ENCODE peak calls at places on chromosomes 16 and 17, in four cellular contexts. I is heart left ventricle, Z is endothelial cell, D is BE2C. R is an unnamed sample.

GRCh38 chr17:75173526-75173925 is 9.2 kb downstream of the SUMO2 start:
- DNase-seq in Z (no peak), D (no peak), I (no peak), R (no peak)

GRCh38 chr16:78742501-78743283 is 643.2 kb downstream of the WWOX start:
- DNase-seq in I (peak; percentile 33), D (no peak), Z (no peak), R (no peak)

GRCh38 chr16:67942200-67942509 is 1.8 kb downstream of the LCAT start:
- DNase-seq in Z (peak; percentile 61), D (peak; percentile 61), I (no peak), R (peak; percentile 59)

GRCh38 chr17:58282442-58282841 is 1.7 kb upstream of the MPO start:
- DNase-seq in D (no peak), Z (no peak), I (no peak), R (no peak)

GRCh38 chr16:70659546-70659945 is 13.2 kb downstream of the IL34 start:
- DNase-seq in I (no peak), D (no peak), Z (no peak), R (no peak)

GRCh38 chr16:63361032-63361624 is 1324.9 kb upstream of the CDH8 start:
- DNase-seq in Z (peak; percentile 20), I (no peak), D (peak; percentile 16), R (peak; percentile 12)

GRCh38 chr17:16994626-16995025 is 22.7 kb upstream of the TNFRSF13B start:
- DNase-seq in I (no peak), Z (no peak), D (no peak), R (no peak)

GRCh38 chr16:54275956-54276355 is 10.6 kb downstream of the IRX3 start:
- DNase-seq in Z (no peak), I (no peak), D (no peak), R (no peak)

GRCh38 chr16:19481291-19481690 is 40.6 kb downstream of the GDE1 start:
- DNase-seq in Z (no peak), I (no peak), D (no peak), R (no peak)

GRCh38 chr17:50603340-50603739 is 31.3 kb upstream of the ABCC3 start:
- DNase-seq in I (no peak), Z (peak; percentile 33), D (peak; percentile 45), R (no peak)

GRCh38 chr16:88920618-88921602 is 54.5 kb upstream of the PABPN1L start:
- DNase-seq in D (peak; percentile 56), I (peak; percentile 88), Z (peak; percentile 68), R (no peak)

GRCh38 chr16:15031596-15031995 is 24.3 kb downstream of the NTAN1 start:
- DNase-seq in D (no peak), Z (no peak), I (no peak), R (no peak)

GRCh38 chr17:14297161-14297851 is 3.6 kb upstream of the HS3ST3B1 start:
- DNase-seq in D (no peak), Z (peak; percentile 80), I (peak; percentile 73), R (peak; percentile 74)

GRCh38 chr17:65345261-65346060 is 208.3 kb downstream of the RGS9 start:
- DNase-seq in Z (no peak), I (no peak), D (no peak), R (no peak)

GRCh38 chr16:28276301-28276700 is 16.0 kb upstream of the SBK1 start:
- DNase-seq in Z (no peak), D (no peak), I (no peak), R (no peak)

GRCh38 chr17:81926451-81927144 is 937 bp downstream of the MAFG start:
- DNase-seq in Z (peak; percentile 67), I (peak; percentile 89), D (peak; percentile 76), R (peak; percentile 69)

GRCh38 chr16:80775450-80775849 is 28.9 kb downstream of the CDYL2 start:
- DNase-seq in I (no peak), Z (no peak), D (no peak), R (no peak)

GRCh38 chr16:4316732-4317461 is 1.0 kb downstream of the GLIS2 start:
- DNase-seq in D (no peak), Z (no peak), I (peak; percentile 70), R (no peak)

GRCh38 chr17:1377334-1377733 is 22.7 kb downstream of the YWHAE start:
- DNase-seq in I (no peak), D (no peak), Z (no peak), R (no peak)

GRCh38 chr16:71358464-71359031 is at the start of gene CALB2:
- DNase-seq in D (peak; percentile 77), I (peak; percentile 71), Z (peak; percentile 89), R (peak; percentile 88)

GRCh38 chr17:78539771-78540170 is 37.4 kb downstream of the DNAH17 start:
- DNase-seq in Z (no peak), I (no peak), D (no peak), R (no peak)

GRCh38 chr16:13312063-13312462 is 410.7 kb downstream of the SHISA9 start:
- DNase-seq in Z (no peak), I (no peak), D (no peak), R (no peak)

GRCh38 chr17:50908860-50909764 is 43.0 kb upstream of the TOB1 start:
- DNase-seq in I (peak; percentile 83), D (no peak), Z (no peak), R (no peak)

GRCh38 chr17:80981062-80981902 is 10.4 kb upstream of the CHMP6 start:
- DNase-seq in D (peak; percentile 63), I (no peak), Z (peak; percentile 73), R (peak; percentile 86)

GRCh38 chr16:56932588-56933265 is 785 bp downstream of the HERPUD1 start:
- DNase-seq in D (peak; percentile 57), Z (peak; percentile 66), I (peak; percentile 84), R (peak; percentile 54)

GRCh38 chr17:83054518-83055125 is 24.8 kb upstream of the METRNL start:
- DNase-seq in Z (peak; percentile 1), D (no peak), I (no peak), R (no peak)

GRCh38 chr16:2296662-2297505 is 29.0 kb upstream of the RNPS1 start:
- DNase-seq in D (peak; percentile 66), Z (no peak), I (no peak), R (no peak)

GRCh38 chr17:75182569-75183436 is at the start of gene SUMO2:
- DNase-seq in I (peak; percentile 97), D (peak; percentile 97), Z (peak; percentile 98), R (peak; percentile 96)

GRCh38 chr17:5123343-5124124 is 7.7 kb downstream of the USP6 start:
- DNase-seq in D (no peak), I (no peak), Z (no peak), R (no peak)

GRCh38 chr17:7856081-7856791 is 1.1 kb downstream of the NAA38 start:
- DNase-seq in Z (peak; percentile 68), D (no peak), I (peak; percentile 86), R (peak; percentile 41)

GRCh38 chr17:67865438-67865837 is 40.1 kb downstream of the BPTF start:
- DNase-seq in Z (no peak), I (no peak), D (no peak), R (no peak)

GRCh38 chr17:16131593-16131992 is 83.7 kb downstream of the NCOR1 start:
- DNase-seq in Z (no peak), D (no peak), I (no peak), R (no peak)

GRCh38 chr17:47304191-47304590 is 19.6 kb upstream of the EFCAB13 start:
- DNase-seq in I (no peak), Z (no peak), D (no peak), R (no peak)

GRCh38 chr17:51407576-51407975 is 147.2 kb downstream of the UTP18 start:
- DNase-seq in D (peak; percentile 41), Z (no peak), I (no peak), R (no peak)

DNA sequence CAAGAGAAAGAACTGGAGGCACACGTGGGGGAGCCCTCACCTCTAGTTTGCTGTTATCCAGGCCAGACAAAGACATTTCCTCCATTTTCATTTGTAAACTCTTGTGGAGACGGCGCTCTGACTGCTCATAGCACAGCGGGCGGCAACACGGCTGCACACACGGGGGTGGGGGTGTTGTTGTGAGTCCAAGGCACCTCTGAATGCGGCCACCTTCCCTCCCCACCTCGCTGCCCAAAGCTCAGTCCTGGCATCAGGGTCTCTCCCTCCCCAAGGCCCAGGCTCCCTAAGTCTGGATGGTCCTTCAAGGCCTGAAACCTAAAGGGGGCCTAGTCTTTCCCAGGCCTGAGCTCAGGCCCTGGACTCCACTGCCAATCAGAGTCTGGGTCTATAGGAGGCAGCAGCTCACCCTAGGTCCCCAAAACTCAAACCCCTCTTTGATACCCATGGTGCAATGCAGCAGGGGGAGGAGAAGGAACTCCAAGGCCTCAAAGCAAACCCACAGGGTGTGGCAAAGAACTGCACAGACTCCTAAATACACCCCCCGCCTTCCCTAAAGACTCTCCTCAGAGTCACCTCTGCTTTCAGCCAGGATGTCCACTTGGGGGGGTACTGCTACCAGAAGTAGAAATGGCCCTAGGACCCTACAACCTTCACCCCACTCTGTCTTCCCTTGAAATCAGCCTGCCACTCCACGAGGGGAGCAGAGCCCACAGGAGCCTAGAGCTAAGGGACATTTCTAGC is 1.5 kb downstream of the ATXN7L3 start:
- DNase-seq in Z (no peak), D (no peak), I (no peak), R (no peak)
- TF ChIP-seq CTCF in Z (no peak), D (no peak), I (no peak), R (no peak)

DNA sequence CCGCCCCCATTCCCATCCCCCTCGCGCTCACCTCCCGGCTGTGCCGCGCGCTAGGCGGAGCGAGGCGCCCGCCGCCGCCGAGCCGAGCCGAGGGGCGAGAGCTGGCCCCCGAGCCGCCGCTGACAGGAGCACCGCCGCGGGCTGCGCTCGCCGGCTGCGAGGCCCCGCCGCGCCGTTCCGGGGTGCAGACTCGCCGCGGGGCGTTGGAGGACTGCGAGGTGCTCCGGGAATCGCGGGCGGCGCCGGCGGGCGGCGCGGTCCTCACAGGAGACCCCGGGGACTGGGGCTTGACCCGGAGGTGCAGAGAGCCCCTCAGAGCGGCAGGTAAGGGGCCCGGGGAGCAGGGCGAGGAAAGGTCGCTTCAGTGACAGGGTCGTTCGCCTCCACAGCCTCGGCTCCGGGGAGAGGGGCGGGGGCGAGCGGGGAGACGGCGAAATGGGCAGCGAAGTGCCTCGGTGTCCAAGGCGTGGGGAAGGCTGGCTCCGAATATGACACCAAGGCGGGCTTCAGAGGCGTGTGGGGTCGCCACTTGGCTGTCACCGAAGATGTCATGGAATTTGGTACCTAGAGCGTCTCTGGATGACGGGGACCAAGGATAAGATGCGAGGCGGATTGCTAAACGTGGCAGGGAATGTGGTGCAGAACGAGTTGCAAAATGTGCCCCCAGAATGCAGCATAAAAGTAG is 533 bp downstream of the TANC2 start:
- DNase-seq in Z (peak; percentile 41), D (peak; percentile 36), I (no peak), R (peak; percentile 68)
- TF ChIP-seq CTCF in Z (no peak), D (no peak), I (no peak), R (no peak)

GRCh38 chr16:10609410-10609774 is 29.0 kb upstream of the EMP2 start:
- DNase-seq in D (no peak), I (no peak), Z (no peak), R (no peak)
- TF ChIP-seq CTCF in D (no peak), I (no peak), Z (no peak), R (no peak)

DNA sequence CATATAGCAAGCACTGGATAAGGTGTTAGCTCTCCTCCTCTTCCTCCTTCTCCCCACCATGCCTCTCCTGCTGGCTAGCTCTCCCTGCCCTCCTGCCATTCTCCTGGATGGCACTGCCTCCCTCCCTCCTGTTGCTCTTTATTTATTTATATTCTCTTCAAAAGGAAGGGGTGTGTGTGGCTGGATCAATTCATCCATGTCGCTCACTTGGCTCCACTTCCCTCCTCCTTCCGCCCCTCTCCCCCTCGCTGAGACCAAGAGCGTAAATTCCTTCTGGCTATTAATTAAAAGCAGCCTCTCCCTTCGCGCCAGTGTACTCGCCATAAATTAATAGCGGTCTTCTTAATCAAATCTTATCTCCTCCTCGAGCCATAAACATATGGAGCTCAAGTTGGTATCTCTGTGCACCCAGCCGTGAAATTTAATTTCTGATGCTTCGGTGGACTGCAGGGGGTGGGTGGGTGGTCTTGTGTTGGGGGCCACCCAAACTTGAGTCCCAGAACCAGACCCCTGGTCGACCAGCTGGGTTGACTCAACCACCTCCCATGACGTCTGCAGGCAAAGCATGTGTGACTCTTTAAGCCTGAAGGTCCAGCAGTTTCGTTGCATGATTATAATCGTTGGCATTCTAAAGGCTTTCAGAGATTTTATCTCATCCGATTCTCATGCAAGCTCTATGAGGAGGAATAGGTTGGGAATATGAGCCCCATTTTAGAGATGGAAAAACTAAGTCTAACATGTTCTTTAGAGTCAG is 57.9 kb downstream of the SDK2 start:
- DNase-seq in I (no peak), Z (no peak), D (peak; percentile 63), R (no peak)
- TF ChIP-seq CTCF in I (no peak), Z (no peak), D (no peak), R (no peak)